ENCODE peak calls at places on chromosome 2, in eight cellular contexts. W, Q, N, M, F, H, T and D are unnamed samples.

GRCh38 chr2:129934044-129934822 is 45.2 kb upstream of the RAB6C start:
- DNase-seq in W (no peak), Q (no peak), N (no peak), M (no peak), F (no peak), H (no peak), T (no peak), D (peak)

GRCh38 chr2:161420406-161421025 is 4.4 kb downstream of the TBR1 start:
- DNase-seq in W (no peak), Q (no peak), N (no peak), M (no peak), F (no peak), H (no peak), T (no peak), D (peak)

GRCh38 chr2:24891201-24891600 is 28.8 kb downstream of the ADCY3 start:
- DNase-seq in W (no peak), Q (no peak), N (no peak), M (no peak), F (no peak), H (no peak), T (no peak), D (no peak)

GRCh38 chr2:3470166-3470651 is 49.1 kb downstream of the ADI1 start:
- DNase-seq in W (peak), Q (no peak), N (peak), M (no peak), F (no peak), H (no peak), T (peak), D (no peak)

GRCh38 chr2:220394433-220394832 is 767.0 kb downstream of the SLC4A3 start:
- DNase-seq in W (no peak), Q (no peak), N (no peak), M (no peak), F (no peak), H (no peak), T (peak), D (no peak)

GRCh38 chr2:237479747-237480146 is 7.3 kb upstream of the MLPH start:
- DNase-seq in W (no peak), Q (no peak), N (no peak), M (no peak), F (no peak), H (no peak), T (peak), D (no peak)

GRCh38 chr2:9797681-9798556 is 45.4 kb upstream of the TAF1B start:
- DNase-seq in W (peak), Q (no peak), N (no peak), M (no peak), F (no peak), H (no peak), T (no peak), D (no peak)

GRCh38 chr2:111194835-111195621 is 74.3 kb downstream of the BCL2L11 start:
- DNase-seq in W (no peak), Q (no peak), N (no peak), M (no peak), F (no peak), H (peak), T (no peak), D (no peak)

GRCh38 chr2:212176151-212176550 is 362.5 kb downstream of the ERBB4 start:
- DNase-seq in W (no peak), Q (no peak), N (no peak), M (no peak), F (no peak), H (no peak), T (no peak), D (no peak)

GRCh38 chr2:238499731-238500570 is 73.2 kb downstream of the ASB1 start:
- DNase-seq in W (no peak), Q (no peak), N (no peak), M (no peak), F (no peak), H (no peak), T (no peak), D (no peak)

GRCh38 chr2:120589782-120590608 is 145.7 kb upstream of the GLI2 start:
- DNase-seq in W (no peak), Q (no peak), N (no peak), M (no peak), F (no peak), H (no peak), T (peak), D (no peak)

DNA sequence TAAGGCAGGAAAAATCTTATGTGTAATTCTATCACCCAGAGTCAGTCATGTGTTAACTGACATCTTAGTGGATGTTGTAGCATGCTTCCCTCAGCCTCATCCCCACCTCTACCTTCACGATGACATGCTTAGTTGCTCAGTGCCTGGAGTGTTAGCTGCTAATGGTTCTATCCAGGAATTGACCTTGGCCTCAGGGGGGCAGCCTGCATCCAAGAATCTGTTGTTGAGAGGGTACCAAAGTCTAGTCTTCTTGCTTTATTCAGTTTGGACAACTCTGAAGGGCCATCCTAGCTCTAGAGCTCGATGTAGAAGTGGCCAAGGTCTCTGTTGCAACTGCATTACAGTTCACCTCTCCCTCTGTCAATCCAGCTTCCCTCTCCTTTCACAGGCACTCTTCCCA is 61.2 kb downstream of the ACYP2 start:
- DNase-seq in W (no peak), Q (peak), N (peak), M (peak), F (peak), H (peak), T (peak), D (peak)
- TF ChIP-seq CTCF in W (no peak), Q (peak), N (peak), M (peak), F (peak), H (peak), T (peak), D (peak)

DNA sequence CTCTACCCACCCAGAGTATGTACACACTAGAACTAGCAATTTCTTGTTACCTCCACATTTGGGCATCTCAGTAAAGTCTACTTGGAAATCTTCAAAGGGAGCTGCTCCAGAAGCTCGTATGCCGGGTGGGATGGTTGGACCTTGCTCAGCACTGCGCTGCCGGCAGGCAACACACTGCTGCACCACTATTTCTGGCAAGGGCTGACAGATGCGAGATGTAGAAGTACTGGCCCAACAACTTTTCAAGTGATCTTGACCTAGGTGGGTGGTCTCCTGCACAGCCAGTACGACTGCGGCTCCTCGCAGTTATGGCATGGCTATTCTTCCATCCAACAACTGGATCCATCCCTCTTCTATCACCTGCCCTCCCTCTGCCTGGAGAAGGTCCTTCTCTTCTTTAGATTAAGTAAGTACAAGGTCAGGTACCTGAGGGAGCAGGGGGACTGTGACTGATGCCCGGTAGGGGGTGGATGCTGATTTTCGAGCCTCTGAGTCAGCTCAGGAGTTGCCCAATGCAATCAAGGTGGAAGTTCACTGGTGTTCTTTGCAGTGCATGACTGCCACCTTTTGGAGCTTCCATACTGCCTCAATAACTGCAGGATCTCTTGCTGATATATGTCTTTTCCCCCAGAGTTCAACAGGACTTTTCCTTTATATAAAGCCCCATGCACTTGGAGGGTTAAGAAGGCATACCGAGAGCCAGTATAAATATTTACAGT is 100.4 kb upstream of the SLC1A4 start:
- DNase-seq in W (no peak), Q (peak), N (no peak), M (no peak), F (no peak), H (no peak), T (peak), D (no peak)
- TF ChIP-seq CTCF in W (no peak), Q (peak), N (no peak), M (no peak), F (peak), H (no peak), T (peak), D (no peak)

DNA sequence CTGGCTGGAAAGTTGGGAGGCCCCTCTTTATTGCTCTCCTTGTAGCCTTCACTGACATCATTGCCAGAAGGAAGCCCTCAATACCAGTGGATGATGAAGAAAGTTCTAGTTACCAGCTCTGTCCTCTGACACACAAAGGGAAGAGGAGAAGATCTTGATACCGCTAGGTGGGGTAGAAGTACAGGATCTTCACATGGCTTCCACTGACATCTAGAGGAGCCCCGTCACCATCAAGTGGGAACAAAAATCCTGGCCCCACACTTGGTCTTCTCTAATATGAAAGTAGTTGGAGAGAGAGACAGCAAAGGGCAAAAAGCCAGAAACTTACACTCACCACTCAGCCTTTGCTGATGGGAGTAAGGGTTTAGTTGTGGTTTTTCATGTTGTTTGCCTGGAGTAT is 12.4 kb downstream of the XIRP2 start:
- DNase-seq in W (no peak), Q (no peak), N (no peak), M (no peak), F (no peak), H (no peak), T (peak), D (peak)
- TF ChIP-seq CTCF in W (no peak), Q (peak), N (no peak), M (no peak), F (peak), H (no peak), T (peak), D (peak)

GRCh38 chr2:140585016-140585415 is 1545.8 kb downstream of the LRP1B start:
- DNase-seq in W (no peak), Q (no peak), N (no peak), M (no peak), F (no peak), H (no peak), T (no peak), D (no peak)

GRCh38 chr2:140580799-140581198 is 1550.0 kb downstream of the LRP1B start:
- DNase-seq in W (no peak), Q (no peak), N (no peak), M (no peak), F (no peak), H (no peak), T (peak), D (no peak)

GRCh38 chr2:140589696-140590095 is 1541.1 kb downstream of the LRP1B start:
- DNase-seq in W (no peak), Q (no peak), N (no peak), M (no peak), F (no peak), H (no peak), T (no peak), D (no peak)

GRCh38 chr2:140589273-140589672 is 1541.5 kb downstream of the LRP1B start:
- DNase-seq in W (no peak), Q (no peak), N (no peak), M (no peak), F (no peak), H (no peak), T (peak), D (no peak)

DNA sequence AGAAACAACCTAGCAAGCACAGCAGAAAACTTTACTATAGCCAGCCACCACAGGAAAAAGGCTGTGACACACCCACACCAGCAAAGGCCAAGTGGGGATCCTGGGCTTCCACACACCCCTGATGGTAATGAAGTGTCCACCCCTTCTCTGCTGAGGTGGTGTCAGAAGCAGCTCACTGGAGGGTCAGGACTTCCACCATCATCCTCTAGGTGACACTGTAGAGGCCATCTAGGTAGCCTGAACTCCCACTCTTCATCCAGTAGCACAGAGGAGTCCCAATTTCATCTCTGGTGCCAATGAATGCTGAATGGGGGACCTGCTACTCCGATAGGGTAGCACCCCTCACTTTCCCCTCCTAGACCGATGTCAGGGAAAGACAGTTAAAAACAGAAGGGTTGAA is 1544.4 kb downstream of the LRP1B start:
- DNase-seq in W (no peak), Q (peak), N (no peak), M (peak), F (peak), H (peak), T (peak), D (peak)
- TF ChIP-seq CTCF in W (no peak), Q (peak), N (no peak), M (peak), F (peak), H (peak), T (peak), D (peak)

GRCh38 chr2:21970971-21971370 is 847.2 kb downstream of the TDRD15 start:
- DNase-seq in W (no peak), Q (no peak), N (no peak), M (no peak), F (no peak), H (no peak), T (no peak), D (no peak)

DNA sequence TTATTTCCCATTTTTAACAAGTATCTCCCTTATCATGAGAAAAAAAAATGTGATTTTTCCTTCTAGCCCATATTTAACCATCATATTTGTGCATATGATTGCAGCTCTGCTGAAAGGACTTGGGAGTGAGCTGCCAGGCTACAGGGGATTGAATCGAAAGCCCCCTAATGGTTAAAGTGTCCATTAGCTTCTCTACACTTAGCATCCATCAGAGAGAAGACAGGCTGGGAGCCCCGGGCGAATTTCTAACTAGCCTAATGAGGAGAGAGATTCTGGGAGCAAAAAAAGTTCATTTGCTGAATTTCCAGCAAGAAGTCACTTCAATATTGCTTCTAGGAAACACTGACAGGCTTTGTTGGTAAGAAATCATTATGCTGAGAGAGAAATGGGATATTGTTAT is 848.8 kb downstream of the TDRD15 start:
- DNase-seq in W (no peak), Q (no peak), N (no peak), M (peak), F (no peak), H (no peak), T (no peak), D (no peak)
- TF ChIP-seq CTCF in W (no peak), Q (no peak), N (no peak), M (no peak), F (no peak), H (no peak), T (no peak), D (no peak)

GRCh38 chr2:8431446-8432125 is 250.3 kb upstream of the ID2 start:
- DNase-seq in W (peak), Q (no peak), N (no peak), M (no peak), F (no peak), H (no peak), T (peak), D (no peak)

GRCh38 chr2:8430628-8431027 is 251.2 kb upstream of the ID2 start:
- DNase-seq in W (no peak), Q (no peak), N (no peak), M (no peak), F (no peak), H (no peak), T (no peak), D (no peak)

GRCh38 chr2:8424997-8425900 is 256.6 kb upstream of the ID2 start:
- DNase-seq in W (peak), Q (no peak), N (no peak), M (no peak), F (no peak), H (no peak), T (no peak), D (no peak)

GRCh38 chr2:8426577-8426976 is 255.3 kb upstream of the ID2 start:
- DNase-seq in W (no peak), Q (no peak), N (no peak), M (no peak), F (no peak), H (no peak), T (no peak), D (no peak)

DNA sequence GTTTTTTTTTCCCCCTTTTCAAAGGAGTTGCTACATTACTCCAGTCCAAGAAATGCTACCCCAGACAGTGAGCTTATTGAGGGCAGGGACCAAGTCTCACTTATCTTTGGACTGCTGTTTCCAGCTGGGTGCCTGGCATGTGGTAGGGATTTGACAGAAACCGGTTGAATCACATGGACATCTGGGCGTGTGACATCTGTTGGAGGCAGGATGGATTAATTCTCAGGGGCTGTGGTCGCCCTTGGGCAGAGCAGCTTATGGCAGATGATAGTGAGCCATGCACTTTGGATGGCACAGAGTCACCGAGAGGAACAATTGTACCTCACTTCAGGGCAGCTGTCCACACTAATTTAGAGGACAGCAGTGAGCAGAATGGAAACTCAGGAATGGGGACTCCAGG is 254.6 kb upstream of the ID2 start:
- DNase-seq in W (no peak), Q (no peak), N (no peak), M (no peak), F (no peak), H (no peak), T (no peak), D (no peak)
- TF ChIP-seq CTCF in W (no peak), Q (no peak), N (no peak), M (no peak), F (no peak), H (no peak), T (no peak), D (no peak)

GRCh38 chr2:240245184-240245583 is 104.7 kb upstream of the OTOS start:
- DNase-seq in W (no peak), Q (no peak), N (no peak), M (no peak), F (no peak), H (no peak), T (no peak), D (no peak)

GRCh38 chr2:240244543-240244942 is 104.1 kb upstream of the OTOS start:
- DNase-seq in W (no peak), Q (no peak), N (no peak), M (peak), F (no peak), H (no peak), T (no peak), D (peak)

GRCh38 chr2:240246173-240246820 is 105.8 kb upstream of the OTOS start:
- DNase-seq in W (no peak), Q (no peak), N (no peak), M (no peak), F (no peak), H (no peak), T (no peak), D (no peak)

GRCh38 chr2:240247241-240247867 is 106.9 kb upstream of the OTOS start:
- DNase-seq in W (no peak), Q (no peak), N (no peak), M (no peak), F (peak), H (no peak), T (peak), D (no peak)

DNA sequence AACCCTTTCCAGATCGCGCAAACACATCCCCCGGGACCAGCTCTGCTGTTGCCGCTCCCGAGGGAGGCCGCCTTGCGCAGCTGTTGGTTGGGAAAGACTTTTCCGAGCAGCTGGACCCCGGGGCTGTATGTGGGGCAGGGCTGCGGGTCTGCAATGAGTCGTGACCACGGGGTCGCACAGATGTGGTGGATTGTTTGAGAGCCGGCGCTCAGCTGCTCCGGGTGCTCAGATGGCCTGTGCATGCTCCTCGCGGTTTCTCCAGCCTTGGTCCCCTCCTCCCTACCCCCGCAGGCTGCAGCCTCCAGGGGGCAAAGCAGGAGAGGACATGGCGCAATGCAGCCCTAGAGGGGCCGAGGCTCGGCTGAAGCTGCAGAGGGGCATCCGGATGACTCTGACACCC is 105.2 kb upstream of the OTOS start:
- DNase-seq in W (no peak), Q (no peak), N (no peak), M (peak), F (no peak), H (no peak), T (no peak), D (no peak)
- TF ChIP-seq CTCF in W (no peak), Q (no peak), N (no peak), M (no peak), F (no peak), H (no peak), T (no peak), D (no peak)